ENCODE peak calls at places on chromosome 6, in five cellular contexts. One of them, this sample, is unnamed.

GRCh38 chr6:40387871-40388264 is 199.3 kb downstream of the LRFN2 start:
- DNase-seq in hepatocyte: no peak
- DNase-seq in cardiac muscle cell: no peak
- DNase-seq in HCT116: no peak
- DNase-seq in fibroblast of lung: no peak
- DNase-seq in this sample: no peak

GRCh38 chr6:21997414-21998037 is 299.3 kb downstream of the PRL start:
- DNase-seq in hepatocyte: no peak
- DNase-seq in cardiac muscle cell: no peak
- DNase-seq in HCT116: no peak
- DNase-seq in fibroblast of lung: peak; percentile 80
- DNase-seq in this sample: no peak

GRCh38 chr6:160227038-160227768 is 31.4 kb downstream of the SLC22A2 start:
- DNase-seq in hepatocyte: no peak
- DNase-seq in HCT116: no peak
- DNase-seq in fibroblast of lung: peak; percentile 29
- DNase-seq in cardiac muscle cell: no peak
- DNase-seq in this sample: peak; percentile 27

GRCh38 chr6:10518461-10519216 is 2.5 kb upstream of the GCNT2 start:
- DNase-seq in cardiac muscle cell: peak; percentile 40
- DNase-seq in hepatocyte: peak; percentile 45
- DNase-seq in HCT116: no peak
- DNase-seq in fibroblast of lung: peak; percentile 72
- DNase-seq in this sample: no peak

GRCh38 chr6:121630716-121631115 is 195.3 kb downstream of the GJA1 start:
- DNase-seq in HCT116: no peak
- DNase-seq in hepatocyte: no peak
- DNase-seq in fibroblast of lung: no peak
- DNase-seq in cardiac muscle cell: no peak
- DNase-seq in this sample: no peak

GRCh38 chr6:146041282-146041681 is 12.4 kb downstream of the GRM1 start:
- DNase-seq in hepatocyte: peak; percentile 12
- DNase-seq in HCT116: peak; percentile 18
- DNase-seq in cardiac muscle cell: peak; percentile 40
- DNase-seq in fibroblast of lung: peak; percentile 21
- DNase-seq in this sample: peak; percentile 32

GRCh38 chr6:123658848-123659247 is 22.1 kb upstream of the TRDN start:
- DNase-seq in hepatocyte: no peak
- DNase-seq in HCT116: no peak
- DNase-seq in cardiac muscle cell: no peak
- DNase-seq in fibroblast of lung: no peak
- DNase-seq in this sample: no peak

GRCh38 chr6:8830794-8831193 is 395.4 kb upstream of the SLC35B3 start:
- DNase-seq in hepatocyte: no peak
- DNase-seq in cardiac muscle cell: no peak
- DNase-seq in fibroblast of lung: no peak
- DNase-seq in HCT116: no peak
- DNase-seq in this sample: no peak

GRCh38 chr6:135268740-135269139 is 87.6 kb downstream of the MYB start:
- DNase-seq in cardiac muscle cell: no peak
- DNase-seq in hepatocyte: no peak
- DNase-seq in fibroblast of lung: no peak
- DNase-seq in HCT116: no peak
- DNase-seq in this sample: no peak

GRCh38 chr6:90168693-90169131 is 127.9 kb downstream of the BACH2 start:
- DNase-seq in HCT116: no peak
- DNase-seq in hepatocyte: no peak
- DNase-seq in cardiac muscle cell: peak; percentile 40
- DNase-seq in fibroblast of lung: peak; percentile 85
- DNase-seq in this sample: no peak

GRCh38 chr6:10962673-10963072 is 75.8 kb downstream of the SYCP2L start:
- DNase-seq in HCT116: no peak
- DNase-seq in fibroblast of lung: peak; percentile 84
- DNase-seq in cardiac muscle cell: peak; percentile 90
- DNase-seq in hepatocyte: peak; percentile 41
- DNase-seq in this sample: no peak

GRCh38 chr6:19413323-19413722 is 423.8 kb upstream of the ID4 start:
- DNase-seq in fibroblast of lung: peak; percentile 80
- DNase-seq in HCT116: peak; percentile 40
- DNase-seq in hepatocyte: no peak
- DNase-seq in cardiac muscle cell: peak; percentile 58
- DNase-seq in this sample: no peak

GRCh38 chr6:68343901-68344300 is 291.2 kb upstream of the ADGRB3 start:
- DNase-seq in fibroblast of lung: peak; percentile 37
- DNase-seq in HCT116: no peak
- DNase-seq in cardiac muscle cell: peak; percentile 20
- DNase-seq in hepatocyte: peak; percentile 59
- DNase-seq in this sample: peak; percentile 67

GRCh38 chr6:16776394-16777017 is 15.2 kb upstream of the ATXN1 start:
- DNase-seq in cardiac muscle cell: peak; percentile 30
- DNase-seq in hepatocyte: no peak
- DNase-seq in fibroblast of lung: no peak
- DNase-seq in HCT116: no peak
- DNase-seq in this sample: peak; percentile 50

GRCh38 chr6:130760006-130760405 is 67.2 kb upstream of the SMLR1 start:
- DNase-seq in cardiac muscle cell: peak; percentile 54
- DNase-seq in fibroblast of lung: peak; percentile 34
- DNase-seq in hepatocyte: peak; percentile 33
- DNase-seq in HCT116: peak; percentile 44
- DNase-seq in this sample: peak; percentile 27

GRCh38 chr6:105270511-105270910 is 90.7 kb upstream of the POPDC3 start:
- DNase-seq in fibroblast of lung: no peak
- DNase-seq in hepatocyte: no peak
- DNase-seq in HCT116: no peak
- DNase-seq in cardiac muscle cell: no peak
- DNase-seq in this sample: no peak

GRCh38 chr6:132341646-132342045 is 59.6 kb downstream of the MOXD1 start:
- DNase-seq in fibroblast of lung: peak; percentile 42
- DNase-seq in HCT116: no peak
- DNase-seq in cardiac muscle cell: no peak
- DNase-seq in hepatocyte: no peak
- DNase-seq in this sample: no peak

GRCh38 chr6:18447552-18447951 is 60.4 kb downstream of the RNF144B start:
- DNase-seq in hepatocyte: no peak
- DNase-seq in cardiac muscle cell: no peak
- DNase-seq in HCT116: no peak
- DNase-seq in fibroblast of lung: no peak
- DNase-seq in this sample: no peak

GRCh38 chr6:149438855-149439254 is 38.8 kb downstream of the SUMO4 start:
- DNase-seq in fibroblast of lung: no peak
- DNase-seq in cardiac muscle cell: no peak
- DNase-seq in HCT116: no peak
- DNase-seq in hepatocyte: no peak
- DNase-seq in this sample: no peak

GRCh38 chr6:35919085-35919826 is 1.6 kb downstream of the SRPK1 start:
- DNase-seq in fibroblast of lung: peak; percentile 40
- DNase-seq in HCT116: no peak
- DNase-seq in hepatocyte: peak; percentile 19
- DNase-seq in cardiac muscle cell: peak; percentile 32
- DNase-seq in this sample: no peak

GRCh38 chr6:27795697-27796494 is 116.3 kb downstream of the OR2B2 start:
- DNase-seq in fibroblast of lung: peak; percentile 79
- DNase-seq in cardiac muscle cell: peak; percentile 93
- DNase-seq in HCT116: peak; percentile 90
- DNase-seq in hepatocyte: peak; percentile 94
- DNase-seq in this sample: peak; percentile 71

GRCh38 chr6:165556116-165556843 is 106.8 kb downstream of the PDE10A start:
- DNase-seq in hepatocyte: no peak
- DNase-seq in HCT116: no peak
- DNase-seq in fibroblast of lung: no peak
- DNase-seq in cardiac muscle cell: peak; percentile 66
- DNase-seq in this sample: peak; percentile 54

GRCh38 chr6:5626727-5627426 is 365.6 kb downstream of the FARS2 start:
- DNase-seq in cardiac muscle cell: no peak
- DNase-seq in hepatocyte: no peak
- DNase-seq in HCT116: no peak
- DNase-seq in fibroblast of lung: no peak
- DNase-seq in this sample: no peak

GRCh38 chr6:1176595-1176994 is 135.3 kb upstream of the FOXQ1 start:
- DNase-seq in HCT116: no peak
- DNase-seq in hepatocyte: no peak
- DNase-seq in cardiac muscle cell: no peak
- DNase-seq in fibroblast of lung: no peak
- DNase-seq in this sample: no peak

GRCh38 chr6:127090051-127090450 is 28.4 kb upstream of the RSPO3 start:
- DNase-seq in fibroblast of lung: no peak
- DNase-seq in HCT116: no peak
- DNase-seq in cardiac muscle cell: no peak
- DNase-seq in hepatocyte: no peak
- DNase-seq in this sample: peak; percentile 73

GRCh38 chr6:157679605-157680580 is 143.2 kb upstream of the SNX9 start:
- DNase-seq in fibroblast of lung: no peak
- DNase-seq in HCT116: no peak
- DNase-seq in hepatocyte: no peak
- DNase-seq in cardiac muscle cell: no peak
- DNase-seq in this sample: no peak

GRCh38 chr6:45420083-45420908 is 42.6 kb upstream of the SUPT3H start:
- DNase-seq in fibroblast of lung: peak; percentile 89
- DNase-seq in HCT116: no peak
- DNase-seq in hepatocyte: peak; percentile 10
- DNase-seq in cardiac muscle cell: peak; percentile 79
- DNase-seq in this sample: peak; percentile 13

GRCh38 chr6:135667694-135668455 is 170.3 kb upstream of the AHI1 start:
- DNase-seq in cardiac muscle cell: peak; percentile 38
- DNase-seq in hepatocyte: no peak
- DNase-seq in HCT116: no peak
- DNase-seq in fibroblast of lung: peak; percentile 51
- DNase-seq in this sample: no peak

GRCh38 chr6:22884441-22884840 is 315.1 kb downstream of the HDGFL1 start:
- DNase-seq in hepatocyte: no peak
- DNase-seq in cardiac muscle cell: no peak
- DNase-seq in HCT116: no peak
- DNase-seq in fibroblast of lung: no peak
- DNase-seq in this sample: no peak

GRCh38 chr6:4281341-4282293 is 146.2 kb upstream of the ECI2 start:
- DNase-seq in HCT116: no peak
- DNase-seq in fibroblast of lung: peak; percentile 78
- DNase-seq in hepatocyte: peak; percentile 78
- DNase-seq in cardiac muscle cell: peak; percentile 29
- DNase-seq in this sample: no peak

GRCh38 chr6:73027691-73028090 is 197.6 kb downstream of the KHDC1L start:
- DNase-seq in cardiac muscle cell: no peak
- DNase-seq in HCT116: no peak
- DNase-seq in hepatocyte: no peak
- DNase-seq in fibroblast of lung: no peak
- DNase-seq in this sample: no peak

GRCh38 chr6:84422380-84422968 is 195.0 kb upstream of the CEP162 start:
- DNase-seq in cardiac muscle cell: peak; percentile 88
- DNase-seq in hepatocyte: peak; percentile 75
- DNase-seq in HCT116: peak; percentile 31
- DNase-seq in fibroblast of lung: peak; percentile 30
- DNase-seq in this sample: peak; percentile 33

GRCh38 chr6:45845546-45845945 is 170.1 kb downstream of the CLIC5 start:
- DNase-seq in hepatocyte: no peak
- DNase-seq in fibroblast of lung: peak; percentile 65
- DNase-seq in cardiac muscle cell: peak; percentile 62
- DNase-seq in HCT116: no peak
- DNase-seq in this sample: no peak

GRCh38 chr6:104123227-104123626 is 736.5 kb downstream of the HACE1 start:
- DNase-seq in HCT116: no peak
- DNase-seq in hepatocyte: no peak
- DNase-seq in fibroblast of lung: no peak
- DNase-seq in cardiac muscle cell: no peak
- DNase-seq in this sample: no peak

GRCh38 chr6:4942673-4943009 is 61.2 kb downstream of the RPP40 start:
- DNase-seq in cardiac muscle cell: no peak
- DNase-seq in HCT116: no peak
- DNase-seq in hepatocyte: no peak
- DNase-seq in fibroblast of lung: no peak
- DNase-seq in this sample: no peak

GRCh38 chr6:83096791-83097190 is 29.3 kb downstream of the DOP1A start:
- DNase-seq in cardiac muscle cell: no peak
- DNase-seq in fibroblast of lung: peak; percentile 76
- DNase-seq in hepatocyte: no peak
- DNase-seq in HCT116: no peak
- DNase-seq in this sample: no peak

DNA sequence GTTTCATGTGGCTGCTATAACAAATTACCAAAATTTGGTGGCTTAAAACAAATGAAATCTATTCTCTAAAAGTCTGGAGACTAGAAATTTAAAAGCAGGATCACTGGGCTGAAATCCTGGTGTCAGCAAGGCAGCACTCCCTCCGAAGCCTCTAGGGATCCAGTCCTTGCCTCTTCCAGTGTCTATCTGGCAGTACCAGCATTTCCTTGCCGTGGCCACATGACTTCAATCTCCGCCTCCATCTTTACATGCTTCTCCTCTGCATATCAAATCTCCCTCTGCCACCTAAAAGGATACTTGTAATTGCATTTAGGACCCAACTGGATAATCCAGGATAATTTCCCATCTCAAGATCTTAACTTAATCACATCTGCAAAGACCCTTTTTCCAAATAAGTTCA is 30.2 kb downstream of the ARHGAP18 start:
- DNase-seq in HCT116: no peak
- DNase-seq in fibroblast of lung: no peak
- DNase-seq in hepatocyte: no peak
- DNase-seq in cardiac muscle cell: peak; percentile 33
- DNase-seq in this sample: no peak
- H3K4me3 ChIP-seq in HCT116: peak overlapping the region; percentile 33
- H3K4me3 ChIP-seq in fibroblast of lung: no peak overlapping the region
- H3K4me3 ChIP-seq in hepatocyte: no peak overlapping the region
- H3K4me3 ChIP-seq in cardiac muscle cell: no peak overlapping the region
- H3K4me3 ChIP-seq in this sample: no peak overlapping the region

GRCh38 chr6:138975815-138976214 is 12.2 kb downstream of the REPS1 start:
- DNase-seq in cardiac muscle cell: no peak
- DNase-seq in fibroblast of lung: no peak
- DNase-seq in hepatocyte: no peak
- DNase-seq in HCT116: no peak
- DNase-seq in this sample: no peak
- H3K4me1 ChIP-seq in cardiac muscle cell: peaks cover 28% of the 10 kb centered on the region
- H3K4me1 ChIP-seq in fibroblast of lung: peaks cover 15% of the 10 kb centered on the region
- H3K4me1 ChIP-seq in hepatocyte: peaks cover 13% of the 10 kb centered on the region
- H3K4me1 ChIP-seq in HCT116: peaks cover 44% of the 10 kb centered on the region
- H3K4me1 ChIP-seq in this sample: peaks cover 35% of the 10 kb centered on the region

GRCh38 chr6:96816182-96816888 is 20.9 kb downstream of the GPR63 start:
- DNase-seq in hepatocyte: peak; percentile 26
- DNase-seq in fibroblast of lung: peak; percentile 29
- DNase-seq in cardiac muscle cell: peak; percentile 58
- DNase-seq in HCT116: no peak
- DNase-seq in this sample: no peak
- H3K4me3 ChIP-seq in hepatocyte: no peak overlapping the region
- H3K4me3 ChIP-seq in fibroblast of lung: peak overlapping the region; percentile 56
- H3K4me3 ChIP-seq in cardiac muscle cell: peak overlapping the region; percentile 2
- H3K4me3 ChIP-seq in HCT116: no peak overlapping the region
- H3K4me3 ChIP-seq in this sample: no peak overlapping the region

GRCh38 chr6:14621518-14621917 is 503.9 kb downstream of the CD83 start:
- DNase-seq in HCT116: no peak
- DNase-seq in fibroblast of lung: no peak
- DNase-seq in cardiac muscle cell: peak; percentile 30
- DNase-seq in hepatocyte: no peak
- DNase-seq in this sample: no peak
- H3K4me1 ChIP-seq in HCT116: peaks cover 17% of the 10 kb centered on the region
- H3K4me1 ChIP-seq in fibroblast of lung: no peaks in the 10 kb centered on the region
- H3K4me1 ChIP-seq in cardiac muscle cell: peaks cover 28% of the 10 kb centered on the region
- H3K4me1 ChIP-seq in hepatocyte: peaks cover 19% of the 10 kb centered on the region
- H3K4me1 ChIP-seq in this sample: no peaks in the 10 kb centered on the region

This sample was measured in HAP-1.